ENCODE peak calls at places on chromosome 3, in four cellular contexts. O is transverse colon, H is psoas muscle, W is astrocyte. E is an unnamed sample. For H3K4me1, the result is how much of the 10 kb centered on the place peaks cover.

GRCh38 chr3:50562866-50563265 is 4.7 kb downstream of the C3orf18 start:
- DNase-seq in W (peak), H (no peak), O (no peak), E (no peak)

GRCh38 chr3:13135251-13135810 is 62.1 kb upstream of the IQSEC1 start:
- DNase-seq in W (no peak), O (no peak), H (no peak), E (peak)

GRCh38 chr3:71166839-71167238 is 416.7 kb downstream of the FOXP1 start:
- DNase-seq in H (no peak), O (no peak), W (no peak), E (no peak)

GRCh38 chr3:148360046-148360445 is 337.7 kb upstream of the AGTR1 start:
- DNase-seq in O (no peak), H (no peak), W (peak), E (no peak)

GRCh38 chr3:38608086-38608775 is 41.3 kb downstream of the SCN5A start:
- DNase-seq in H (peak), O (no peak), W (no peak), E (no peak)

GRCh38 chr3:70963412-70963811 is 620.1 kb downstream of the FOXP1 start:
- DNase-seq in H (no peak), W (peak), O (no peak), E (no peak)

GRCh38 chr3:68256635-68257034 is 602.2 kb upstream of the SUCLG2 start:
- DNase-seq in O (no peak), W (no peak), H (no peak), E (no peak)

GRCh38 chr3:197670361-197670760 is 66.3 kb downstream of the RUBCN start:
- DNase-seq in O (no peak), W (no peak), H (no peak), E (no peak)

GRCh38 chr3:31840252-31840651 is 140.8 kb downstream of the OSBPL10 start:
- DNase-seq in W (no peak), H (no peak), O (no peak), E (no peak)

GRCh38 chr3:192216067-192216466 is 511.3 kb downstream of the FGF12 start:
- DNase-seq in H (no peak), O (no peak), W (no peak), E (no peak)

GRCh38 chr3:127444761-127445160 is 145.8 kb downstream of the TPRA1 start:
- DNase-seq in W (no peak), H (no peak), O (no peak), E (peak)

GRCh38 chr3:109396811-109397210 is 59.5 kb upstream of the DPPA4 start:
- DNase-seq in W (peak), O (no peak), H (no peak), E (no peak)

GRCh38 chr3:182438398-182438797 is 354.9 kb upstream of the ATP11B start:
- DNase-seq in W (no peak), H (no peak), O (no peak), E (no peak)

GRCh38 chr3:187046033-187046432 is 93.3 kb downstream of the RPL39L start:
- DNase-seq in H (no peak), O (no peak), W (no peak), E (no peak)

GRCh38 chr3:19254784-19255338 is 106.6 kb downstream of the KCNH8 start:
- DNase-seq in H (no peak), W (no peak), O (no peak), E (no peak)
- H3K4me1 ChIP-seq in H (under half), W (under half), O (under half), E (under half)

DNA sequence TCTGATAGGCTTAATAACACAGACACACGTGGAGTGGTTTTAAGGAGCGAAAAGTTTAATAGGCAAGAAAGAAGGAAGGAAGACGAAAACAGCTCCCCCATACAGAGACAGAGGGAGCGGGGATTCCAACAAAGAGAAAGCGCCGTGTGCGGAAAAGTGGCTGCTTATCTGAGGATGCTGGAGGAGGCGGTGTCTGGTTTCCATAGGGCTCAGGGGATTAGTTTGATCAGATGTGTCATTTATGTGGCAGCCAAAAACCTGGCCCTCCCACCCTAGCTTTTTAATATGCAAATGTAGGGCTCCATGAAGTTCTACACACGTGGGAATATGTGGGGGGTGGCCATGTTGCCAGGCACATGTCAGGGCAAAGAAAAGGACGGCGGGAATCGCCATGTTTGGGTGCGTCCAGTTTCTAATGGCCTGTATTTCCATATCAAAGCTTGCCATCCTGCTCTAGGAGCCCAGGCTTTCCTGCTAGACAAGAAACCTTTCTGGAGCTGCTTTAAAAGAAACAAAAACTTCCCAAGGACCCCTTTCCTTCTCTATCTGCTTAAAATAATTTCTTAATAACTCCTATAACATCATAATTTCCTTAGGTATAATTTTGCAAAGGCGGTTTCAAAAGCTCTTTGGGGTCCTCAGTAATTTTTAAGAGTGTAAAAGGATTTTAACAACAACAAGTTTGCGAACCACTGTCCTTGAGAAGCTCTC is 749 bp upstream of the ZNF589 start:
- DNase-seq in W (no peak), H (no peak), O (no peak), E (no peak)
- H3K4me1 ChIP-seq in W (under half), H (under half), O (under half), E (under half)

DNA sequence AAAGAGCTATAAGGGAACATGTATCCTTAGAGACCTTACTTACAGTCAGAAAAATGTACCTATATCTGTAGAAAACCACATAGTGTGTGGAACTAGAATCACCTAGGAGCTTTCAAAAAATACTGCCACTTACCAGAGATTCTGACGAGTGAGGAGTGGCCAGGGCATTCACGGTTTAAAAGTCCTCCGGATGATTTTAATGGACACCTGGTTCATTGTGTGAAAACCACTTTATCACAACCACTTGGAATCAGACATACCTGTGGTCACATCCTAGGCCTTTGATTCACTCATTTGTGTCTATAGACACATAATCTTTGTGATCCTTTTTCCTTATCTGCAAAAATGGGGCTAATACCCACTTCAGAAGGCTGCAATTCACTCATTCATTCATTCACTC is 159.8 kb downstream of the MBNL1 start:
- DNase-seq in W (peak), H (no peak), O (no peak), E (no peak)
- H3K4me1 ChIP-seq in W (under half), H (under half), O (under half), E (under half)

GRCh38 chr3:37168896-37169295 is 5.5 kb downstream of the LRRFIP2 start:
- DNase-seq in H (no peak), O (no peak), W (no peak), E (no peak)

GRCh38 chr3:37173806-37174205 is 576 bp downstream of the LRRFIP2 start:
- DNase-seq in W (no peak), H (no peak), O (no peak), E (no peak)

GRCh38 chr3:37171144-37171543 is 3.2 kb downstream of the LRRFIP2 start:
- DNase-seq in H (peak), O (no peak), W (no peak), E (no peak)

GRCh38 chr3:37170097-37170496 is 4.3 kb downstream of the LRRFIP2 start:
- DNase-seq in H (no peak), W (no peak), O (no peak), E (no peak)

GRCh38 chr3:37170513-37170912 is 3.9 kb downstream of the LRRFIP2 start:
- DNase-seq in H (no peak), O (no peak), W (no peak), E (no peak)
- H3K4me1 ChIP-seq in H (half or more), O (half or more), W (under half), E (under half)

GRCh38 chr3:129687586-129688125 is 81.2 kb upstream of the PLXND1 start:
- DNase-seq in W (peak), H (no peak), O (no peak), E (no peak)
- H3K4me1 ChIP-seq in W (under half), H (half or more), O (under half), E (under half)

GRCh38 chr3:37558580-37558979 is 303.1 kb upstream of the CTDSPL start:
- DNase-seq in O (no peak), H (no peak), W (no peak), E (no peak)
- H3K4me1 ChIP-seq in O (under half), H (under half), W (under half), E (under half)

GRCh38 chr3:172132159-172132586 is 92.8 kb downstream of the FNDC3B start:
- DNase-seq in W (no peak), H (no peak), O (no peak), E (no peak)

GRCh38 chr3:172133830-172134229 is 94.5 kb downstream of the FNDC3B start:
- DNase-seq in H (no peak), O (no peak), W (no peak), E (no peak)

GRCh38 chr3:172132721-172133311 is 93.4 kb downstream of the FNDC3B start:
- DNase-seq in W (no peak), O (no peak), H (no peak), E (no peak)

GRCh38 chr3:172129868-172130751 is 90.7 kb downstream of the FNDC3B start:
- DNase-seq in O (peak), W (peak), H (peak), E (peak)

GRCh38 chr3:172131746-172132145 is 92.4 kb downstream of the FNDC3B start:
- DNase-seq in W (no peak), O (no peak), H (no peak), E (no peak)
- H3K4me1 ChIP-seq in W (under half), O (half or more), H (half or more), E (half or more)

GRCh38 chr3:107662586-107662985 is 139.8 kb downstream of the BBX start:
- DNase-seq in O (no peak), W (no peak), H (no peak), E (no peak)

GRCh38 chr3:107663266-107663665 is 140.5 kb downstream of the BBX start:
- DNase-seq in H (no peak), O (no peak), W (peak), E (no peak)

GRCh38 chr3:107666853-107667252 is 144.1 kb downstream of the BBX start:
- DNase-seq in W (no peak), H (no peak), O (no peak), E (no peak)

GRCh38 chr3:107664614-107665013 is 141.9 kb downstream of the BBX start:
- DNase-seq in W (no peak), H (no peak), O (no peak), E (no peak)

GRCh38 chr3:107665351-107665750 is 142.6 kb downstream of the BBX start:
- DNase-seq in O (no peak), H (no peak), W (no peak), E (no peak)
- H3K4me1 ChIP-seq in O (under half), H (under half), W (under half), E (under half)

GRCh38 chr3:59566481-59566975 is 516.7 kb upstream of the CFAP20DC start:
- DNase-seq in H (no peak), O (no peak), W (no peak), E (no peak)
- H3K4me1 ChIP-seq in H (under half), O (under half), W (under half), E (under half)

GRCh38 chr3:152203677-152204076 is 65.1 kb upstream of the MBNL1 start:
- DNase-seq in W (no peak), H (no peak), O (no peak), E (no peak)
- H3K4me1 ChIP-seq in W (under half), H (under half), O (half or more), E (under half)

E was measured in body of pancreas.